ENCODE peak calls at places on chromosomes 5 and 9, in eight cellular contexts. F is anterior cingulate cortex; Z is RWPE1; G is stimulated activated CD8-positive, alpha-beta memory T cell treated with anti-CD3 and anti-CD28 coated beads, Interleukin-4, amount 100 ng/mL, for 1 hour; I is activated CD8-positive, alpha-beta memory T cell treated with anti-CD3 and anti-CD28 coated beads for 48 hours; T is hepatic stellate cell; X is type B pancreatic cell; A is mucosa of descending colon. P is an unnamed sample.

GRCh38 chr5:82847564-82847963 is 229.6 kb downstream of the TMEM167A start:
- DNase-seq in F (no peak), Z (no peak), G (no peak), I (no peak), T (no peak), X (no peak), A (no peak), P (no peak)

GRCh38 chr9:134341929-134342745 is 15.9 kb downstream of the RXRA start:
- DNase-seq in F (no peak), Z (no peak), G (no peak), I (no peak), T (no peak), X (no peak), A (no peak), P (no peak)

GRCh38 chr5:144547098-144547499 is 376.4 kb downstream of the KCTD16 start:
- DNase-seq in F (no peak), Z (no peak), G (no peak), I (no peak), T (peak), X (no peak), A (no peak), P (no peak)

GRCh38 chr9:116365056-116365471 is 211.5 kb downstream of the PAPPA start:
- DNase-seq in F (peak), Z (peak), G (no peak), I (no peak), T (peak), X (no peak), A (no peak), P (peak)

GRCh38 chr5:73701566-73701965 is 75.6 kb downstream of the ARHGEF28 start:
- DNase-seq in F (no peak), Z (peak), G (no peak), I (no peak), T (no peak), X (no peak), A (no peak), P (no peak)

GRCh38 chr5:151214614-151215545 is 9.0 kb downstream of the CCDC69 start:
- DNase-seq in F (no peak), Z (no peak), G (no peak), I (no peak), T (no peak), X (no peak), A (peak), P (no peak)

GRCh38 chr5:168047043-168047668 is 244.3 kb upstream of the WWC1 start:
- DNase-seq in F (no peak), Z (peak), G (no peak), I (no peak), T (no peak), X (no peak), A (no peak), P (peak)

GRCh38 chr5:127133071-127133470 is 59.8 kb upstream of the C5orf63 start:
- DNase-seq in F (no peak), Z (no peak), G (no peak), I (no peak), T (no peak), X (no peak), A (no peak), P (no peak)

GRCh38 chr9:116154976-116155699 is 1.5 kb downstream of the PAPPA start:
- DNase-seq in F (no peak), Z (no peak), G (no peak), I (no peak), T (no peak), X (no peak), A (no peak), P (no peak)

GRCh38 chr5:79474416-79475173 is 39.3 kb downstream of the HOMER1 start:
- DNase-seq in F (no peak), Z (no peak), G (no peak), I (no peak), T (no peak), X (no peak), A (no peak), P (no peak)